ENCODE peak calls at places on chromosomes 3 and 15, in six cellular contexts. T is GM20000, I is pancreas, N is GM13977, L is bronchial epithelial cell, Q is mesothelial cell of epicardium. J is an unnamed sample.

GRCh38 chr3:113110263-113110662 is 101.1 kb upstream of the BOC start:
- DNase-seq in T (no peak), I (no peak), N (no peak), L (no peak), Q (no peak), J (no peak)

GRCh38 chr3:170429050-170429449 is 10.4 kb downstream of the CLDN11 start:
- DNase-seq in T (no peak), I (no peak), N (no peak), L (no peak), Q (no peak), J (no peak)

GRCh38 chr15:51132384-51133139 is 37.9 kb upstream of the TNFAIP8L3 start:
- DNase-seq in T (peak), I (no peak), N (peak), L (peak), Q (no peak), J (no peak)

GRCh38 chr3:13308406-13308805 is 111.7 kb downstream of the NUP210 start:
- DNase-seq in T (peak), I (no peak), N (peak), L (peak), Q (no peak), J (no peak)

GRCh38 chr15:85479071-85479647 is 98.8 kb downstream of the AKAP13 start:
- DNase-seq in T (no peak), I (no peak), N (no peak), L (no peak), Q (no peak), J (no peak)

GRCh38 chr3:137121704-137122314 is 164.0 kb downstream of the IL20RB start:
- DNase-seq in T (peak), I (no peak), N (peak), L (peak), Q (no peak), J (no peak)

GRCh38 chr15:68113273-68113672 is 59.2 kb downstream of the PIAS1 start:
- DNase-seq in T (no peak), I (no peak), N (no peak), L (no peak), Q (no peak), J (no peak)

GRCh38 chr3:175737646-175738572 is 878.8 kb downstream of the NAALADL2 start:
- DNase-seq in T (no peak), I (no peak), N (no peak), L (peak), Q (no peak), J (no peak)

GRCh38 chr15:39301589-39301999 is 279.3 kb upstream of the THBS1 start:
- DNase-seq in T (no peak), I (no peak), N (no peak), L (no peak), Q (no peak), J (no peak)

GRCh38 chr3:189985938-189986337 is 134.8 kb downstream of the P3H2 start:
- DNase-seq in T (no peak), I (no peak), N (no peak), L (no peak), Q (no peak), J (no peak)

DNA sequence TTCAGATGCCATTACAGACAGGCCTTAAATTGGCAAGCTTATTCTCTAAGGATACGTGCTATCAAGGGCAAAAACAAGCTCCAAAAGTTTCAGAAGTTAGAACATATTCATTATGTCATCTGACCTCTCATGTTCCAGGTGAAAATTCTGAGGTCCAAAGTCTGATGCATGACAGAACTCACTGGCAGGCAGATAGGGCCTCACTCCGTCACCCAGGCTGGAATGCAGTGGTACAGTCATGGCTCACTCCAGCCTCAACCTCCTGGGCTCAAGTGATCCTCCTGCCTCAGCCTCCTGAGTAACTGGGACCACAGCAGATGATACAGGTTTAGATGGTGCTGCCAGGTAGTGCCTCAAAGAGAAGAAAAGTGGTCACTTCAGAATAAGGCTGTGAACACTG is 15.5 kb downstream of the MRPS25 start:
- DNase-seq in T (no peak), I (no peak), N (no peak), L (no peak), Q (no peak), J (no peak)
- TF ChIP-seq CTCF in T (no peak), I (no peak), N (no peak), L (no peak), Q (no peak), J (no peak)

DNA sequence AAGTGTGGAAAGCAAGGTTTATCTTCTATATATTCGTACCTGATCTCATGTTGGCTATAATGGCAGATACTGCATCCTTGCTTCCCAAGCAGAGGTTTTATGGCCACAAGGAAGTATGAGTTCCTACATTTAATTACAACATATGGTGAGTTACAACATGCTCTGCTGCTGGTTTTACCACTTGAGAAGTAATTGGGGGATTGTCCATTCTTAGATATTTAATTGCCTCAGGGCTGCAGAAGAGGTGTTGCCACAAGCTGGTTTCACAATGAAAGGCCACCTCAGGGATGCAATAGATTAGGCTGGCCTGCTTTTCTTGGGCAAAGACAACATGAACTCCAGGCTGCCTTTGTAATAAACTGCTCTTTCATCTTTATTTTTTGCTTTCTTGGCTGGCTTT is 48.6 kb downstream of the RAP2B start:
- DNase-seq in T (no peak), I (no peak), N (no peak), L (peak), Q (no peak), J (no peak)
- TF ChIP-seq CTCF in T (no peak), I (no peak), N (no peak), L (no peak), Q (no peak), J (no peak)

DNA sequence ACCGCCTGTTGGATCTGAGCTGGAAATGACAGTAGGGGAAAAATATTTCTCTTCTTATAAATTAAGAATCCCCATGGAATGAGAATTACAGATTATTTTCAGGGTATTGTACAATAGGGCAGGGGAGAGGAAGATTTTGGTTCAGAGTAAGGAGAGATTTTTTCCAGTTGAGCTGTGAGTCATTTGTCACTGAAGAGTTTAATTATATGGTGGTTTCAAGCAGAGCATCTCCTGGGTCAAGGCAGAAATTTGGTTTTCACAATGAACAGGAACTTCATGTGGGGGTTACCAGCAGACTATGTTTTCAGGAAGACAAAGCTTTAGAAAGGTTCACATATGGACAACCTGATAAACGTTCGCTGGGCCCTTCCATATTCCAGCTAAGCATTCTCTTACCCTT is 182.8 kb upstream of the NR2E3 start:
- DNase-seq in T (no peak), I (no peak), N (no peak), L (no peak), Q (no peak), J (no peak)
- TF ChIP-seq CTCF in T (no peak), I (no peak), N (no peak), L (no peak), Q (no peak), J (no peak)

GRCh38 chr3:35970793-35971192 is 331.5 kb downstream of the ARPP21 start:
- DNase-seq in T (no peak), I (no peak), N (no peak), L (no peak), Q (no peak), J (no peak)

GRCh38 chr3:35968223-35968622 is 328.9 kb downstream of the ARPP21 start:
- DNase-seq in T (no peak), I (no peak), N (no peak), L (no peak), Q (no peak), J (no peak)

GRCh38 chr3:35966629-35967464 is 327.5 kb downstream of the ARPP21 start:
- DNase-seq in T (no peak), I (no peak), N (no peak), L (no peak), Q (no peak), J (no peak)

DNA sequence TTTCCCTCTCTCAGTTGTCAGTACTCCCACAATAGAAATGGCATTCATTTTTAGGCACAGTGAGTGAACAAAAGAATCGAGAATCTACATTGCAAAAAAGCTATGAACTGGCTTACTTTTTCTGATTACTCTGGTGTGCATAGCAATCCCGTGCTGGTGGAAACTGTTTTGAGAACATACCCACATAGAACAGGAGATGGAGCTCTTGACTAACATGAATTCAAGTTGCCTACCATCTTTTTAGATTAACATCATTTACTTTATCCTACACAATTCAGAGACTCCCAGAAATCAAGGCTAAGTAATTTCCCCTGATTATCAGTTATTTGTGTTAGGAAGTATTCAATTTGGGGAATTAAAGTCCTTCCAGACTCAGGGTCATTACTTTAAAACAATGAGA is 326.6 kb downstream of the ARPP21 start:
- DNase-seq in T (peak), I (no peak), N (no peak), L (peak), Q (no peak), J (no peak)
- TF ChIP-seq CTCF in T (no peak), I (peak), N (peak), L (peak), Q (peak), J (peak)

GRCh38 chr15:89089316-89090230 is 1.3 kb downstream of the ABHD2 start:
- DNase-seq in T (no peak), I (no peak), N (no peak), L (no peak), Q (no peak), J (no peak)

GRCh38 chr15:89091667-89092220 is 3.5 kb downstream of the ABHD2 start:
- DNase-seq in T (no peak), I (no peak), N (no peak), L (no peak), Q (no peak), J (no peak)

GRCh38 chr15:89088605-89089315 is 504 bp downstream of the ABHD2 start:
- DNase-seq in T (no peak), I (peak), N (no peak), L (no peak), Q (no peak), J (no peak)

GRCh38 chr15:89093509-89093908 is 5.3 kb downstream of the ABHD2 start:
- DNase-seq in T (no peak), I (no peak), N (no peak), L (no peak), Q (no peak), J (no peak)

GRCh38 chr15:89090791-89091666 is 2.8 kb downstream of the ABHD2 start:
- DNase-seq in T (peak), I (peak), N (peak), L (peak), Q (no peak), J (peak)
- TF ChIP-seq CTCF in T (no peak), I (no peak), N (no peak), L (peak), Q (no peak), J (no peak)

GRCh38 chr3:127789051-127789450 is 33.3 kb downstream of the MGLL start:
- DNase-seq in T (no peak), I (no peak), N (no peak), L (no peak), Q (no peak), J (no peak)

GRCh38 chr3:127790009-127790533 is 32.2 kb downstream of the MGLL start:
- DNase-seq in T (no peak), I (no peak), N (no peak), L (peak), Q (no peak), J (no peak)

GRCh38 chr3:127792664-127793292 is 29.5 kb downstream of the MGLL start:
- DNase-seq in T (no peak), I (no peak), N (no peak), L (peak), Q (no peak), J (peak)

GRCh38 chr3:127790580-127791183 is 31.6 kb downstream of the MGLL start:
- DNase-seq in T (no peak), I (no peak), N (no peak), L (no peak), Q (no peak), J (peak)

DNA sequence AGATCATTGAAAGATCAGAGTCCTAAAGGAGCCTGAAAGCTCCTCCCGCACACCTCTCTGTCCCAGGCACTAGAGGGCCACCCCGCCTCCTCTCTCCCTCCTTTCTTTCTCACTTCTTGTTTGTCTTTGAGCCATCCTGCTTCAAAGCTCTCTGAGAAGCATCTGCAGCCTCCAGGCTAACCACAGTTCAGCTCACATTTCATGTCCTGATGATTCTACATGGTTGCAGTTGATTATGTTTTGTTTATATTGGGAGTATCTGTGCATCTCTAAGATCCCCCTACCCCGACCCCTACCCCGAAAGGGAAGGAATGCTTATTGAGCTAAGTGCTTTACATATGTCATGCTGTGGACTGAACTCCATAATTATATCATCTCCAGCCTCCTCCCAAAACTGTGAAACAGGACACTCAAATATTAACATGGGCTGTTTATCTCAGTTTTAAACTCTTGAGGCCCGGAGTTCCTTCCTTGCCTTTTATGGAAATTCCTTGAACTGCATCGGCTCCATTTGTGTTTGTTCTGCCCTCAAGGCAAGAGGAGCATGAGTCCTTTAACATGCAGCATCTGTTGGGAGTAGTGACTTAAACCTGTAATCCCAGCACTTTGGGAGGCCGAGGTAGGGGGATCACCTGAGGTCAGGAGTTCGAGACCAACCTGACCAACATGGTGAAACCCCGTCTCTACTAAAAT is 30.9 kb downstream of the MGLL start:
- DNase-seq in T (peak), I (no peak), N (peak), L (peak), Q (no peak), J (peak)
- TF ChIP-seq CTCF in T (peak), I (no peak), N (peak), L (peak), Q (no peak), J (peak)

J was measured in CD14-positive monocyte.